ENCODE peak calls at places on chromosomes 1 and 21, in ten cellular contexts. K is heart left ventricle, V is adrenal gland, X is ovary, J is transverse colon, E is stomach, Y is H1, A is suprapubic skin, G is A549, R is tibial nerve. Z is an unnamed sample. For H3K9me3, the result is how much of the 10 kb centered on the place peaks cover.

GRCh38 chr1:55639526-55639925 is 424.4 kb upstream of the USP24 start:
- DNase-seq in K (no peak), V (no peak), X (no peak), J (no peak), E (no peak), Y (no peak), A (no peak), G (no peak), R (no peak), Z (no peak)

GRCh38 chr1:242523968-242524570 is 428 bp downstream of the PLD5 start:
- DNase-seq in K (peak), V (peak), X (peak), J (no peak), E (no peak), Y (peak), A (peak), G (peak), R (no peak), Z (peak)

GRCh38 chr1:32919811-32920733 is 18.9 kb upstream of the TMEM54 start:
- DNase-seq in K (no peak), V (no peak), X (no peak), J (no peak), E (peak), Y (no peak), A (no peak), G (no peak), R (no peak), Z (no peak)

GRCh38 chr1:29428216-29428615 is 191.9 kb downstream of the PTPRU start:
- DNase-seq in K (no peak), V (no peak), X (no peak), J (no peak), E (no peak), Y (no peak), A (peak), G (no peak), R (no peak), Z (no peak)

GRCh38 chr21:40615503-40616376 is 231.2 kb downstream of the DSCAM start:
- DNase-seq in K (no peak), V (no peak), X (no peak), J (no peak), E (no peak), Y (no peak), A (no peak), G (no peak), R (no peak), Z (no peak)

GRCh38 chr1:74611887-74612286 is 61.7 kb downstream of the ERICH3 start:
- DNase-seq in K (no peak), V (no peak), X (no peak), J (no peak), E (no peak), Y (no peak), A (no peak), G (no peak), R (no peak), Z (no peak)

GRCh38 chr1:211420845-211421454 is 71.0 kb downstream of the RD3 start:
- DNase-seq in K (no peak), V (no peak), X (no peak), J (no peak), E (no peak), Y (no peak), A (no peak), G (no peak), R (no peak), Z (no peak)

GRCh38 chr1:39722495-39722894 is 16.2 kb upstream of the PPIE start:
- DNase-seq in K (no peak), V (no peak), X (no peak), J (no peak), E (no peak), Y (no peak), A (no peak), G (peak), R (no peak), Z (no peak)

GRCh38 chr1:213060836-213061235 is 9.8 kb downstream of the RPS6KC1 start:
- DNase-seq in K (no peak), V (no peak), X (no peak), J (no peak), E (no peak), Y (no peak), A (no peak), G (no peak), R (no peak), Z (no peak)

GRCh38 chr1:82064701-82065100 is 264.0 kb downstream of the ADGRL2 start:
- DNase-seq in K (no peak), V (no peak), X (no peak), J (no peak), E (no peak), Y (no peak), A (no peak), G (no peak), R (no peak), Z (no peak)

GRCh38 chr21:14452842-14453241 is 69.9 kb upstream of the HSPA13 start:
- DNase-seq in K (no peak), V (no peak), X (no peak), J (no peak), E (no peak), Y (no peak), A (no peak), G (no peak), R (no peak), Z (no peak)

GRCh38 chr1:182183606-182184005 is 122.1 kb upstream of the ZNF648 start:
- DNase-seq in K (no peak), V (no peak), X (no peak), J (no peak), E (no peak), Y (no peak), A (no peak), G (no peak), R (no peak), Z (no peak)

GRCh38 chr1:90730247-90731022 is 13.3 kb upstream of the BARHL2 start:
- DNase-seq in K (no peak), V (no peak), X (no peak), J (no peak), E (no peak), Y (peak), A (no peak), G (no peak), R (no peak), Z (peak)

GRCh38 chr1:25246600-25247023 is 642 bp downstream of the RSRP1 start:
- DNase-seq in K (no peak), V (peak), X (peak), J (peak), E (peak), Y (peak), A (no peak), G (no peak), R (no peak), Z (no peak)

GRCh38 chr1:176829261-176829976 is 335.1 kb downstream of the ASTN1 start:
- DNase-seq in K (no peak), V (no peak), X (no peak), J (no peak), E (no peak), Y (no peak), A (no peak), G (no peak), R (no peak), Z (no peak)

GRCh38 chr1:20726107-20726911 is 6.2 kb downstream of the SH2D5 start:
- DNase-seq in K (no peak), V (no peak), X (peak), J (no peak), E (peak), Y (no peak), A (no peak), G (no peak), R (peak), Z (no peak)

GRCh38 chr1:94936861-94937620 is 10.1 kb upstream of the CNN3 start:
- DNase-seq in K (no peak), V (no peak), X (no peak), J (no peak), E (no peak), Y (no peak), A (no peak), G (no peak), R (no peak), Z (no peak)

GRCh38 chr1:10965621-10966226 is 46.7 kb upstream of the TARDBP start:
- DNase-seq in K (peak), V (peak), X (peak), J (peak), E (peak), Y (no peak), A (no peak), G (no peak), R (peak), Z (no peak)

GRCh38 chr1:59285691-59286090 is 11.2 kb upstream of the FGGY start:
- DNase-seq in K (no peak), V (no peak), X (no peak), J (no peak), E (no peak), Y (no peak), A (no peak), G (no peak), R (no peak), Z (no peak)

GRCh38 chr21:9738527-9738926 is 782.9 kb upstream of the TPTE start:
- DNase-seq in K (no peak), V (no peak), X (no peak), J (no peak), E (no peak), Y (no peak), A (no peak), G (no peak), R (no peak), Z (no peak)

GRCh38 chr21:9741343-9741742 is 780.0 kb upstream of the TPTE start:
- DNase-seq in K (no peak), V (no peak), X (no peak), J (no peak), E (no peak), Y (no peak), A (no peak), G (no peak), R (no peak), Z (no peak)

GRCh38 chr21:9739240-9739639 is 782.1 kb upstream of the TPTE start:
- DNase-seq in K (no peak), V (no peak), X (no peak), J (no peak), E (no peak), Y (no peak), A (no peak), G (no peak), R (no peak), Z (no peak)

GRCh38 chr21:9735421-9735961 is 785.9 kb upstream of the TPTE start:
- DNase-seq in K (no peak), V (no peak), X (no peak), J (no peak), E (no peak), Y (no peak), A (peak), G (no peak), R (no peak), Z (no peak)

DNA sequence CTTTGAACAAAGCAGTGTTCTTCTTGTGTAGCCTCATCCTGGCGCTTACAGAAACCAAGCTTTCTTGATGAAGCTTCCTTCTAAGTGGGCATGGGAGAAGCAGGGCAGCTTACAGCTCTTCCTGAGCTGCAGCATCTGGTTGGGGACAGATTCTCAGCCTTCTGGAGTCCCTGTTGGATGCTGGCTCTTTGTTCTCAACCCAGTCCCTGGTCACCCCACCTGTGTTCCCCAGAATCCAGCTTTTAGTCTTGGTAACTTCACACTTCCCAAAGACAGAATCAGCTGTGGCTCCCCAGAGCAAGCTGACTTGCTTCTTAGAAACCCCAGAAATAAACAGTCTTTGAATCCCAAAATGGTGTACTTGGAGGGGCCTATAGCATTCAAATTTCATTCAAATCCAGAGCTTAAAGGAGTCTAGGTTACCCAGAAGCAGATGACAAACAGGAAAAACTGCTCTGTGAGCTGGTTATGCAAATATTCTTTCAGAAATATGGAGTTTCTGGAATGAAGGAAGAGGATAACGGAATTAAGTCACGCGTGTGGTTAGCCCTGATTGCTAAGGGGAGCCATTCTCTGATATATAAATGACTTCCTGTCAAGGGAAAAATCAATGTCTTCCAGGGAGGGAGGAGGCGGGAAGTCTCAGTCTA is 783.4 kb upstream of the TPTE start:
- DNase-seq in K (no peak), V (no peak), X (no peak), J (no peak), E (no peak), Y (no peak), A (no peak), G (no peak), R (no peak), Z (no peak)
- H3K9me3 ChIP-seq in K (half or more), V (under half), X (under half), J (under half), E (under half), Y (half or more), A (half or more), G (under half), R (under half), Z (under half)

GRCh38 chr1:151010346-151010726 is 2.1 kb downstream of the PRUNE1 start:
- DNase-seq in K (no peak), V (no peak), X (no peak), J (no peak), E (no peak), Y (no peak), A (no peak), G (no peak), R (no peak), Z (no peak)

GRCh38 chr1:151007853-151008243 is 401 bp upstream of the PRUNE1 start:
- DNase-seq in K (no peak), V (no peak), X (no peak), J (no peak), E (no peak), Y (no peak), A (no peak), G (no peak), R (no peak), Z (no peak)

GRCh38 chr1:151009674-151010345 is 1.6 kb downstream of the PRUNE1 start:
- DNase-seq in K (no peak), V (no peak), X (no peak), J (no peak), E (no peak), Y (no peak), A (no peak), G (no peak), R (no peak), Z (no peak)

GRCh38 chr1:151009206-151009587 is 948 bp downstream of the PRUNE1 start:
- DNase-seq in K (no peak), V (no peak), X (no peak), J (no peak), E (no peak), Y (no peak), A (no peak), G (no peak), R (no peak), Z (no peak)

GRCh38 chr1:151008244-151009205 is at the start of gene PRUNE1:
- DNase-seq in K (peak), V (peak), X (peak), J (peak), E (peak), Y (peak), A (peak), G (peak), R (peak), Z (peak)
- TF ChIP-seq POLR2A in K (peak), V (peak), X (peak), J (peak), E (no peak), Y (peak), A (no peak), G (peak), R (peak), Z (no peak)

DNA sequence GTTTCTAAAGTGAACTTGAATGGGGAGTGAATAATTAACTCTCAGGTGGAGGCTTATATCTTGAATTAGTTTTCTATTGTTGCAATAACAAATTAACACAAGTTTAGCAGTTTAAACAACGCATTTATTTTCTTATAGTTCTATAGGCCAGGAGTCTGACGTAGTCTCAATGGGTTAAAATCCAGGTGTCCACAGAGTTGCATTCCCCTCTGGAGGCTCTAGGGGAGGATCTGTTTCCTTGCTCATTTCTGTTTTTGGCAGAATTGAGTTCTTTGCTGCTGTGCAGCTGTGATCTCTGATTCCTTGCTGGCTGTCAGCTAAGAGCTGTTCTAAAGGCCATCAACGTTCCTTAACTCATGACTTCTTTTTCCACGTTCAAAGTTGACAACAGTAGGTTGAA is 31.9 kb downstream of the S100A10 start:
- DNase-seq in K (no peak), V (no peak), X (no peak), J (no peak), E (no peak), Y (no peak), A (no peak), G (no peak), R (no peak), Z (no peak)
- H3K9me3 ChIP-seq in K (under half), V (under half), X (under half), J (under half), E (under half), Y (under half), A (under half), G (under half), R (under half), Z (under half)

GRCh38 chr1:179025975-179026812 is 500 bp downstream of the FAM20B start:
- DNase-seq in K (peak), V (peak), X (peak), J (peak), E (peak), Y (peak), A (peak), G (peak), R (peak), Z (peak)
- TF ChIP-seq POLR2A in K (no peak), V (no peak), X (no peak), J (peak), E (no peak), Y (peak), A (no peak), G (peak), R (peak), Z (peak)

DNA sequence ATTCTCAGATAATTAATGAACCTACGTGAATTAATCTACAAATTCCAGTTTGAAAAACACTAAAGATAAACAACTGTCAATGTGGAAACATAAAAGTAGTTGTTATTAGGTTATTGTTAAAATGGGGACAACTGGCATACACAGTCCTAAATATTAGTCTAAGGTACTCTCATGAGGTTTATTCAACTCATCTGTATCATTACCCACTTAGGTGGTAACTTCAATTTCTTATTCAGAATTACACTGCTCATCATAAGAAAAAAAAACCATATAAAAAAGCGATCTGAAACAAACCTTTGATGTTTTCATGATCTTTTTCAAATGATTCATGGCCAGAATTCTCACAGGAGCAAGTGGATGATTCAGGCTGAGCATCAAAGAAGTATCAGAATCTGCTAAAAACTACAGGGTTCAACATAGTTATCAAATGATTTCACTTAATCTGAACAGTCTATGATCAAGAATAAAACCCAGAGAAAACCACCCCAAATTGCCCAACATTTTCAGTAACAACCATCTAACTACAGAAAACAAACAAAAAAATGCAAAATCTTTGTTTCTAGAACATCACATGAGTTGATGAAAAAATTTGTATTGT is 13.7 kb downstream of the HEATR1 start:
- DNase-seq in K (no peak), V (no peak), X (no peak), J (no peak), E (no peak), Y (no peak), A (no peak), G (no peak), R (no peak), Z (no peak)
- H3K9me3 ChIP-seq in K (under half), V (under half), X (under half), J (under half), E (under half), Y (under half), A (under half), G (under half), R (under half), Z (under half)

DNA sequence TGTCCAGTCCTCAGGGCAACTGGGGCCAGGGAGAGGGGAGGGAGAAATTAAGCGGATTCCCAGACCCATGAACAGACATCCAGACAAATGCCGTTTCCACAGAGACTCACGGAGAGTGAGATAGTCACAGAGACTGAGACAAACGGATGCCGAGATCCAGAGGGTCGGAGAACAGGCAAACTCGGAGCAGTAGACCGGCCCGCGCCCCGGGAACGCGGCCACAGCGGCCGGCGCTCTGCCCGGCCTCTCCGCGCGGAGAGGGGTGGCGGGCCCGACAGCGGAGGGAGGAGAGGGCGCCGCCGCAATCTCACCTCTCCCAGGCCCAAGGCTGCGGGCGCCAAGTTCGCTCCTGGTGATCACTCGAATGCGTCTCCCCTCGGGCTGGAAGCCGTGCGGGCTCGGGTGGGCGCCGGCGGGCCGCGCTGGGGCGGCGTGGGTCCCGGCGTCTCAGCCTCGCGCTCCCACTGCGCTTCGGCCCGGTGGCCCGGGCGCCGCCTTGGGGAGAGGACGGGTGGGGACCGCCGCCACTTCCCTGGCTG is 796 bp upstream of the FOXD2 start:
- DNase-seq in K (no peak), V (no peak), X (no peak), J (no peak), E (no peak), Y (no peak), A (no peak), G (peak), R (no peak), Z (no peak)
- TF ChIP-seq POLR2A in K (no peak), V (no peak), X (no peak), J (no peak), E (no peak), Y (no peak), A (no peak), G (no peak), R (no peak), Z (no peak)

GRCh38 chr1:93471911-93472310 is 24.0 kb downstream of the FNBP1L start:
- DNase-seq in K (no peak), V (no peak), X (no peak), J (no peak), E (no peak), Y (no peak), A (no peak), G (no peak), R (no peak), Z (no peak)
- H3K9me3 ChIP-seq in K (under half), V (under half), X (under half), J (under half), E (under half), Y (under half), A (under half), G (under half), R (under half), Z (under half)

GRCh38 chr1:43344267-43344666 is 6.6 kb downstream of the MPL start:
- DNase-seq in K (peak), V (no peak), X (no peak), J (no peak), E (no peak), Y (no peak), A (no peak), G (no peak), R (no peak), Z (no peak)
- TF ChIP-seq POLR2A in K (no peak), V (no peak), X (no peak), J (no peak), E (no peak), Y (no peak), A (no peak), G (no peak), R (no peak), Z (no peak)

DNA sequence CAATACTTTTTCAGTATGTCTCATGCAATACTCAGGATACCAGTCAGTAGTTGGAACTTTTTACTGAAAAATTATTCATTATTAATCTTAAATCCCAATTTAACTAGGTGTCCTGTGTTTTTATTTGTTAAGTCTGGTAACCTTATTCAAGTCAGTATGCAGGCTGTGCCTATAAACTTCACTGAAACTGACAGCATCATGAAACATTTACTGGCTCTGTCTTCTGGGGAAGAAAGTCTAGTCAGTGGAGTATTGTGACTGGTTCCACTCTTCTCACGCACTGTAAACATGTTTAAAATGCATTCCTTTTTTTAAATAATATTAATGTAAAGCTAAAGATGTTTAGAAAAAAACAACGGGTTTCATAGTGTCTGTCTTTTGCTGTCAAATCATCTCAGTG is 739.8 kb downstream of the LTN1 start:
- DNase-seq in K (no peak), V (no peak), X (no peak), J (no peak), E (no peak), Y (no peak), A (no peak), G (no peak), R (no peak), Z (no peak)
- H3K9me3 ChIP-seq in K (under half), V (under half), X (under half), J (under half), E (under half), Y (under half), A (under half), G (under half), R (under half), Z (under half)

Z was measured in upper lobe of left lung.